ENCODE peak calls at places on chromosomes 5 and 9, in six cellular contexts. One of them, this sample, is unnamed.
A peak's percentile ranks its signal among the peaks of the same experiment; 100 is the strongest.

GRCh38 chr5:83718195-83718825 is 2.3 kb downstream of the HAPLN1 start:
- DNase-seq in foreskin fibroblast: peak; percentile 21
- DNase-seq in Peyer's patch: peak; percentile 74
- DNase-seq in pancreas: no peak
- DNase-seq in lower leg skin: no peak
- DNase-seq in thyroid gland: peak; percentile 25
- DNase-seq in this sample: no peak

GRCh38 chr5:178785999-178786398 is 55.5 kb upstream of the ZNF354A start:
- DNase-seq in foreskin fibroblast: peak; percentile 5
- DNase-seq in Peyer's patch: no peak
- DNase-seq in lower leg skin: no peak
- DNase-seq in pancreas: no peak
- DNase-seq in thyroid gland: no peak
- DNase-seq in this sample: no peak

GRCh38 chr5:8446179-8446578 is 577.2 kb downstream of the MTRR start:
- DNase-seq in pancreas: no peak
- DNase-seq in lower leg skin: no peak
- DNase-seq in foreskin fibroblast: no peak
- DNase-seq in thyroid gland: no peak
- DNase-seq in Peyer's patch: no peak
- DNase-seq in this sample: no peak

GRCh38 chr5:15646351-15646750 is 146.4 kb downstream of the FBXL7 start:
- DNase-seq in Peyer's patch: no peak
- DNase-seq in foreskin fibroblast: peak; percentile 23
- DNase-seq in lower leg skin: no peak
- DNase-seq in pancreas: no peak
- DNase-seq in thyroid gland: no peak
- DNase-seq in this sample: no peak

GRCh38 chr5:129973716-129974426 is 69.6 kb downstream of the CHSY3 start:
- DNase-seq in foreskin fibroblast: peak; percentile 65
- DNase-seq in thyroid gland: no peak
- DNase-seq in Peyer's patch: no peak
- DNase-seq in pancreas: no peak
- DNase-seq in lower leg skin: no peak
- DNase-seq in this sample: no peak

GRCh38 chr9:27785714-27786100 is 212.4 kb upstream of the C9orf72 start:
- DNase-seq in pancreas: no peak
- DNase-seq in lower leg skin: no peak
- DNase-seq in foreskin fibroblast: no peak
- DNase-seq in thyroid gland: no peak
- DNase-seq in Peyer's patch: no peak
- DNase-seq in this sample: no peak

GRCh38 chr9:112006361-112007020 is 109.9 kb downstream of the UGCG start:
- DNase-seq in pancreas: no peak
- DNase-seq in lower leg skin: no peak
- DNase-seq in foreskin fibroblast: no peak
- DNase-seq in Peyer's patch: no peak
- DNase-seq in thyroid gland: no peak
- DNase-seq in this sample: no peak

GRCh38 chr9:30172206-30172605 is 2212.2 kb upstream of the ACO1 start:
- DNase-seq in Peyer's patch: no peak
- DNase-seq in thyroid gland: no peak
- DNase-seq in lower leg skin: no peak
- DNase-seq in foreskin fibroblast: no peak
- DNase-seq in pancreas: no peak
- DNase-seq in this sample: no peak

GRCh38 chr5:172872997-172873491 is 39.0 kb downstream of the ERGIC1 start:
- DNase-seq in lower leg skin: no peak
- DNase-seq in Peyer's patch: peak; percentile 65
- DNase-seq in foreskin fibroblast: peak; percentile 55
- DNase-seq in pancreas: peak; percentile 57
- DNase-seq in thyroid gland: peak; percentile 96
- DNase-seq in this sample: no peak

DNA sequence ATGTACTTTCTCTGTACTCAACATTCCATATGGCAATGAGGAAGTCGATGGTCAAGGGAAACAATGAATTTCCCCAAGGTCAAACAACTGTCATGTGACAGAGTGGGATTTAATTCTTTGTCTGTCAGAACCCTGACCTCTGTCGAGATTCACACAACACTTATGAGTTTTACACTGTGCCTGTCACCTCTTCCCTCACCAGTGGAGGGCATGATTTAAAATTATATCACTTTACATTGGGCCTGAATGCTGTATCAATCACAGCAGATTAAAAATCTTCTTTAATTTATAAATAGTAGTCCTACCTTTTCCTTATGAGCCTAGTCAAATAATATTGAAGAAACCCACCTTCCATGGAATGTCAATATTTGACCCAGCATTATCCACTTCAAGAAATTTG is 276.7 kb downstream of the CDH10 start:
- DNase-seq in pancreas: no peak
- DNase-seq in lower leg skin: no peak
- DNase-seq in foreskin fibroblast: no peak
- DNase-seq in Peyer's patch: no peak
- DNase-seq in thyroid gland: no peak
- DNase-seq in this sample: no peak
- TF ChIP-seq CTCF in pancreas: no peak
- TF ChIP-seq CTCF in lower leg skin: no peak
- TF ChIP-seq CTCF in foreskin fibroblast: no peak
- TF ChIP-seq CTCF in Peyer's patch: no peak
- TF ChIP-seq CTCF in thyroid gland: no peak
- TF ChIP-seq CTCF in this sample: no peak

GRCh38 chr5:34686762-34687268 is 30.7 kb downstream of the RAI14 start:
- DNase-seq in lower leg skin: peak; percentile 64
- DNase-seq in foreskin fibroblast: peak; percentile 60
- DNase-seq in Peyer's patch: peak; percentile 89
- DNase-seq in thyroid gland: peak; percentile 78
- DNase-seq in pancreas: peak; percentile 80
- DNase-seq in this sample: no peak

GRCh38 chr5:34685485-34686197 is 29.5 kb downstream of the RAI14 start:
- DNase-seq in Peyer's patch: no peak
- DNase-seq in lower leg skin: no peak
- DNase-seq in pancreas: no peak
- DNase-seq in foreskin fibroblast: peak; percentile 54
- DNase-seq in thyroid gland: no peak
- DNase-seq in this sample: no peak

GRCh38 chr5:34684980-34685352 is 28.8 kb downstream of the RAI14 start:
- DNase-seq in pancreas: no peak
- DNase-seq in Peyer's patch: no peak
- DNase-seq in thyroid gland: no peak
- DNase-seq in foreskin fibroblast: no peak
- DNase-seq in lower leg skin: no peak
- DNase-seq in this sample: no peak

GRCh38 chr5:34682926-34683623 is 26.9 kb downstream of the RAI14 start:
- DNase-seq in pancreas: peak; percentile 80
- DNase-seq in Peyer's patch: peak; percentile 56
- DNase-seq in lower leg skin: no peak
- DNase-seq in foreskin fibroblast: no peak
- DNase-seq in thyroid gland: no peak
- DNase-seq in this sample: no peak

GRCh38 chr5:34684281-34684979 is 28.3 kb downstream of the RAI14 start:
- DNase-seq in foreskin fibroblast: no peak
- DNase-seq in thyroid gland: no peak
- DNase-seq in pancreas: no peak
- DNase-seq in lower leg skin: no peak
- DNase-seq in Peyer's patch: no peak
- DNase-seq in this sample: no peak
- TF ChIP-seq CTCF in foreskin fibroblast: no peak
- TF ChIP-seq CTCF in thyroid gland: no peak
- TF ChIP-seq CTCF in pancreas: no peak
- TF ChIP-seq CTCF in lower leg skin: no peak
- TF ChIP-seq CTCF in Peyer's patch: no peak
- TF ChIP-seq CTCF in this sample: no peak

DNA sequence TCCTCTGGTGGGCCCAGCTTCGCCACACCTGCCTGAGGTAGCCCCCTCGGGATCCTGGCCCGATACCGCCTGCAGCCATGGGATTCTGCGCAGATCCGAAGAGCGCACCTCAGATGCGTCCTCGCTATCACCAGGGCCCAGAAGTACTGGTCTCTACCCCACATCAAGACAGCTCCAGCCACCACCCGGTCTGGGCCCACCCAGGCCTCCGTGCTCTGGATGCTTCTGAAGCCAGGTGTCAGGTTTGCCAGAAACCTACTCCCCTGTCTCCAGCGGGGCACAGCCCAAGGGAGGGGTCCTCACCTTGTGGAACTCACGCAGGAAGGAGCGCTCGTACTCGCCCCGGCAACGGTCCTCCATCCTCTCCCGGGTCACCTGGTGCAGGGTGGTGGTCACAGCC is 2.4 kb downstream of the ANAPC2 start:
- DNase-seq in pancreas: no peak
- DNase-seq in Peyer's patch: no peak
- DNase-seq in thyroid gland: no peak
- DNase-seq in foreskin fibroblast: no peak
- DNase-seq in lower leg skin: no peak
- DNase-seq in this sample: no peak
- TF ChIP-seq CTCF in pancreas: no peak
- TF ChIP-seq CTCF in Peyer's patch: no peak
- TF ChIP-seq CTCF in thyroid gland: no peak
- TF ChIP-seq CTCF in foreskin fibroblast: no peak
- TF ChIP-seq CTCF in lower leg skin: no peak
- TF ChIP-seq CTCF in this sample: no peak

DNA sequence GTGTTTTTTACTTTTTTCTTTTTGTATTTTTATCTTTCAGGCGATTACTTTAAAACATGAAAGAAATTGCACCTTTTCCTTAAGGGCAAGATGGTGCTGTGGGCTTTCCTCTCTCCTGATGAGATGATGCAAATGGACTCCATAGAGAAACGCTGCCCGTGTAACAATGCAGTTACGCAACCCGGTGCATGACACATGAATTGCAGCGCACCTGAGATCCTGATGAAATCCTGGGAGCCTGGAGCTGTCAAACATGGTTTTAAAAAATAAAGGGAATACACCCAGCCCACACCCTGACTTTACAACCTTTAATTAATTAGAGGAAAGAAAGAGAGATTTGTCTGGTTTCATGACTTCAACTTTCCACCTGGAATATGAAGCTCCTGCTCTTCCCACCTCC is 179.3 kb downstream of the AUH start:
- DNase-seq in foreskin fibroblast: no peak
- DNase-seq in lower leg skin: no peak
- DNase-seq in Peyer's patch: peak; percentile 80
- DNase-seq in thyroid gland: no peak
- DNase-seq in pancreas: no peak
- DNase-seq in this sample: no peak
- TF ChIP-seq CTCF in foreskin fibroblast: no peak
- TF ChIP-seq CTCF in lower leg skin: no peak
- TF ChIP-seq CTCF in Peyer's patch: peak; percentile 16
- TF ChIP-seq CTCF in thyroid gland: no peak
- TF ChIP-seq CTCF in pancreas: no peak
- TF ChIP-seq CTCF in this sample: no peak

DNA sequence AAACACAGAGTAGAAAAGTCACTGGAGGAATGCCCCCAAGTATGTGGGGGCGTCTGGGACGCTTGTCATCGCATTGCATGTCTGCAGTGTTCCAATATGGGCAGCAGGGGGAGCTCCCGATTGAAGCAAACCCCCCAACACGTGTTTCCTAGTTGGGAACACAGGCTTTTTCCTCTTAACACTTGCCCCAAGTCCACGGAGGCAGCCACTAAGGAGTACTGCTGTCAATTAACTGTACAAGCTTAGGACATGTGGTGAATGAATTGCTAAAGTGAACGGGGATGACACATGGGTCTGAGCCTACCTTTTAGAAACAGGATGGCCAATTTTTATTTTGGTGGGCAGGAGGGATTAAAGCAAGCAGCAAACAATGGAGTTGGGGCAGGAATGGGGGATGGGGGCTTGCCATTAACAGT is 2.2 kb downstream of the GABRB2 start:
- DNase-seq in thyroid gland: peak; percentile 30
- DNase-seq in lower leg skin: no peak
- DNase-seq in pancreas: peak; percentile 37
- DNase-seq in foreskin fibroblast: no peak
- DNase-seq in Peyer's patch: peak; percentile 62
- DNase-seq in this sample: no peak
- TF ChIP-seq CTCF in thyroid gland: peak; percentile 66
- TF ChIP-seq CTCF in lower leg skin: no peak
- TF ChIP-seq CTCF in pancreas: peak; percentile 66
- TF ChIP-seq CTCF in foreskin fibroblast: peak; percentile 77
- TF ChIP-seq CTCF in Peyer's patch: peak; percentile 68
- TF ChIP-seq CTCF in this sample: peak; percentile 22

GRCh38 chr5:38134750-38135330 is 123.5 kb upstream of the EGFLAM start:
- DNase-seq in Peyer's patch: no peak
- DNase-seq in lower leg skin: no peak
- DNase-seq in pancreas: no peak
- DNase-seq in thyroid gland: no peak
- DNase-seq in foreskin fibroblast: no peak
- DNase-seq in this sample: no peak
- TF ChIP-seq CTCF in Peyer's patch: no peak
- TF ChIP-seq CTCF in lower leg skin: no peak
- TF ChIP-seq CTCF in pancreas: no peak
- TF ChIP-seq CTCF in thyroid gland: no peak
- TF ChIP-seq CTCF in foreskin fibroblast: no peak
- TF ChIP-seq CTCF in this sample: no peak

GRCh38 chr5:151618907-151619306 is 27.8 kb upstream of the FAT2 start:
- DNase-seq in lower leg skin: no peak
- DNase-seq in Peyer's patch: no peak
- DNase-seq in pancreas: no peak
- DNase-seq in foreskin fibroblast: no peak
- DNase-seq in thyroid gland: no peak
- DNase-seq in this sample: no peak

GRCh38 chr5:151617383-151617840 is 26.3 kb upstream of the FAT2 start:
- DNase-seq in Peyer's patch: no peak
- DNase-seq in foreskin fibroblast: no peak
- DNase-seq in pancreas: no peak
- DNase-seq in lower leg skin: no peak
- DNase-seq in thyroid gland: no peak
- DNase-seq in this sample: no peak

GRCh38 chr5:151619812-151620462 is 28.8 kb upstream of the FAT2 start:
- DNase-seq in thyroid gland: no peak
- DNase-seq in pancreas: no peak
- DNase-seq in lower leg skin: no peak
- DNase-seq in Peyer's patch: no peak
- DNase-seq in foreskin fibroblast: no peak
- DNase-seq in this sample: no peak

GRCh38 chr5:151620463-151620844 is 29.3 kb upstream of the FAT2 start:
- DNase-seq in thyroid gland: no peak
- DNase-seq in pancreas: no peak
- DNase-seq in lower leg skin: no peak
- DNase-seq in foreskin fibroblast: no peak
- DNase-seq in Peyer's patch: no peak
- DNase-seq in this sample: no peak

DNA sequence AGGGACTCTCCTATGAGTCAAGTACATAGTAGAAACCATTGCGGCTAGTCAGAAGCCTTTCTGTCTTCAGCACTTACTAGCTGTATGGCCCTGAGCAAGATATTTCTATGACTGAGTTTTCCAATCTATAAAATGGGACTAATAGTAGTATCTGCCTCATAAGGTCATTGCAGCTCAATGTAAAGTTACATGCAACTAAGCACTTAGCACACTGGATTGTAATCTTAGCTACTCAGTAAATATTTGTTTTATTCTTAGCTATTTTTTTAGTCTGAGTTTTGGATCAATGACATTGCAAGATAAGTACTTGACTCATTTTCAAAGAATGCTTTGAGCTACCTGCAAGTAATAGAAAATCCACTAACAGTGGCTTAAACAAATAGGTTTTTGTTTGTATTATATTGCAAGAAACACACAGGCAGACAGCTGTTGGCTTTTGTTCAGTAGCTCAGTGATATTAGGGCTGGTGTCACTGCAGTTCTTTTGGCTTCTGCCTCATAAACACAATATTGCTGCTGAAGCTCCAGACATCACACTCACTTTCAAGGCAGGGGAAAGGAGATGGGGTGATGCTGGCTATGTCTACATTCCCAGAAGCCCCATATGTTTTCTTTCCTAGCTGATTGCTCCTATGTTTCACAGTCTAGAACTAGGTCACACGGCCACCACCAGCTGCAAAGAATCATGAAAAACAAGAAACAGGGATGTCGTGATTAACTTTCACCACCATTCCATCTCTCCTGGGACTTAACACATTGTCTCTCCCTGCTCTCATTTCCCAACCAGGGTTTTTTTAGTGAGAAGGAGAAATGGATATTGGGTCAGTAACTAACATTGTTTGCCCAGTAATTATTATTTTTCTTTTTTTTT is 26.9 kb upstream of the FAT2 start:
- DNase-seq in pancreas: no peak
- DNase-seq in foreskin fibroblast: no peak
- DNase-seq in lower leg skin: no peak
- DNase-seq in Peyer's patch: no peak
- DNase-seq in thyroid gland: no peak
- DNase-seq in this sample: no peak
- TF ChIP-seq CTCF in pancreas: no peak
- TF ChIP-seq CTCF in foreskin fibroblast: no peak
- TF ChIP-seq CTCF in lower leg skin: no peak
- TF ChIP-seq CTCF in Peyer's patch: no peak
- TF ChIP-seq CTCF in thyroid gland: no peak
- TF ChIP-seq CTCF in this sample: no peak

This sample was measured in vagina.